ENCODE peak calls at places on chromosome 7, in seven cellular contexts. J, V, Y, N, S, K and Q are unnamed samples.

GRCh38 chr7:105521027-105521730 is 892 bp downstream of the PUS7 start:
- DNase-seq in J (no peak), V (peak), Y (peak), N (peak), S (peak), K (no peak), Q (no peak)

GRCh38 chr7:149474309-149475120 is 13.7 kb upstream of the ZNF777 start:
- DNase-seq in J (no peak), V (no peak), Y (no peak), N (no peak), S (no peak), K (no peak), Q (no peak)

GRCh38 chr7:156386097-156386496 is 254.5 kb upstream of the RNF32 start:
- DNase-seq in J (no peak), V (no peak), Y (no peak), N (no peak), S (no peak), K (no peak), Q (no peak)

GRCh38 chr7:77753173-77753572 is 45.1 kb downstream of the TMEM60 start:
- DNase-seq in J (no peak), V (no peak), Y (no peak), N (no peak), S (no peak), K (no peak), Q (no peak)

GRCh38 chr7:30771859-30772429 is 727 bp downstream of the MINDY4 start:
- DNase-seq in J (no peak), V (no peak), Y (no peak), N (no peak), S (no peak), K (no peak), Q (no peak)

GRCh38 chr7:117127585-117128168 is 174.4 kb downstream of the ST7 start:
- DNase-seq in J (peak), V (peak), Y (peak), N (peak), S (peak), K (no peak), Q (no peak)

GRCh38 chr7:27163776-27164380 is 1.5 kb downstream of the HOXA9 start:
- DNase-seq in J (no peak), V (no peak), Y (no peak), N (no peak), S (no peak), K (no peak), Q (no peak)

GRCh38 chr7:112550468-112551060 is 69.8 kb downstream of the LSMEM1 start:
- DNase-seq in J (peak), V (peak), Y (peak), N (peak), S (no peak), K (no peak), Q (peak)

GRCh38 chr7:22052221-22052639 is 106.5 kb upstream of the CDCA7L start:
- DNase-seq in J (no peak), V (no peak), Y (no peak), N (no peak), S (no peak), K (no peak), Q (no peak)

GRCh38 chr7:41162612-41163011 is 540.3 kb downstream of the INHBA start:
- DNase-seq in J (no peak), V (peak), Y (peak), N (no peak), S (no peak), K (no peak), Q (no peak)

GRCh38 chr7:142557971-142558582 is 191.2 kb upstream of the PRSS1 start:
- DNase-seq in J (peak), V (peak), Y (peak), N (no peak), S (no peak), K (no peak), Q (no peak)

GRCh38 chr7:157712666-157713235 is 375.9 kb downstream of the DNAJB6 start:
- DNase-seq in J (no peak), V (no peak), Y (no peak), N (no peak), S (no peak), K (no peak), Q (no peak)

GRCh38 chr7:20219446-20220292 is 2.5 kb upstream of the MACC1 start:
- DNase-seq in J (no peak), V (peak), Y (peak), N (peak), S (peak), K (peak), Q (peak)

GRCh38 chr7:37248396-37248836 is 200.2 kb downstream of the ELMO1 start:
- DNase-seq in J (no peak), V (no peak), Y (no peak), N (no peak), S (no peak), K (no peak), Q (no peak)

GRCh38 chr7:17501461-17502208 is 203.2 kb downstream of the AHR start:
- DNase-seq in J (no peak), V (peak), Y (peak), N (no peak), S (no peak), K (no peak), Q (no peak)

GRCh38 chr7:35254496-35255416 is 856 bp upstream of the TBX20 start:
- DNase-seq in J (no peak), V (no peak), Y (no peak), N (no peak), S (peak), K (no peak), Q (no peak)

GRCh38 chr7:152674860-152675760 is 831 bp downstream of the XRCC2 start:
- DNase-seq in J (no peak), V (peak), Y (peak), N (no peak), S (no peak), K (no peak), Q (no peak)

GRCh38 chr7:44286182-44286617 is 39.2 kb downstream of the CAMK2B start:
- DNase-seq in J (no peak), V (no peak), Y (no peak), N (no peak), S (peak), K (no peak), Q (no peak)

GRCh38 chr7:16747095-16747494 is 6.5 kb upstream of the TSPAN13 start:
- DNase-seq in J (no peak), V (no peak), Y (peak), N (peak), S (peak), K (no peak), Q (no peak)

GRCh38 chr7:142535123-142535779 is 214.0 kb upstream of the PRSS1 start:
- DNase-seq in J (peak), V (peak), Y (peak), N (no peak), S (no peak), K (no peak), Q (no peak)

GRCh38 chr7:12490105-12490688 is 80.3 kb upstream of the SCIN start:
- DNase-seq in J (peak), V (peak), Y (peak), N (no peak), S (no peak), K (no peak), Q (no peak)

GRCh38 chr7:133436014-133436428 is 183.1 kb downstream of the EXOC4 start:
- DNase-seq in J (no peak), V (peak), Y (peak), N (no peak), S (peak), K (no peak), Q (peak)

GRCh38 chr7:76397409-76398183 is 11.9 kb downstream of the SSC4D start:
- DNase-seq in J (no peak), V (peak), Y (peak), N (peak), S (peak), K (peak), Q (no peak)

GRCh38 chr7:73879977-73880681 is 19.2 kb downstream of the TMEM270 start:
- DNase-seq in J (no peak), V (peak), Y (peak), N (no peak), S (peak), K (no peak), Q (no peak)

GRCh38 chr7:144384555-144385245 is 18.8 kb downstream of the NOBOX start:
- DNase-seq in J (peak), V (no peak), Y (peak), N (no peak), S (no peak), K (no peak), Q (no peak)

GRCh38 chr7:6640246-6640721 is 3.2 kb downstream of the ZNF316 start:
- DNase-seq in J (no peak), V (peak), Y (peak), N (peak), S (peak), K (no peak), Q (no peak)

GRCh38 chr7:19203686-19204085 is 58.5 kb upstream of the FERD3L start:
- DNase-seq in J (no peak), V (peak), Y (no peak), N (no peak), S (no peak), K (no peak), Q (no peak)

GRCh38 chr7:4880218-4880617 is 3.3 kb downstream of the RADIL start:
- DNase-seq in J (no peak), V (no peak), Y (no peak), N (no peak), S (no peak), K (no peak), Q (no peak)

GRCh38 chr7:44801890-44802289 is 5.4 kb downstream of the PPIA start:
- DNase-seq in J (no peak), V (peak), Y (peak), N (no peak), S (no peak), K (no peak), Q (no peak)

GRCh38 chr7:38699481-38699880 is 68.3 kb upstream of the AMPH start:
- DNase-seq in J (no peak), V (peak), Y (peak), N (no peak), S (no peak), K (no peak), Q (peak)

GRCh38 chr7:107210400-107210799 is 41.6 kb downstream of the HBP1 start:
- DNase-seq in J (no peak), V (no peak), Y (no peak), N (no peak), S (no peak), K (no peak), Q (no peak)

GRCh38 chr7:106514887-106515286 is 146.1 kb downstream of the CCDC71L start:
- DNase-seq in J (no peak), V (no peak), Y (peak), N (no peak), S (no peak), K (no peak), Q (no peak)

GRCh38 chr7:100676501-100677306 is 3.2 kb downstream of the GNB2 start:
- DNase-seq in J (no peak), V (no peak), Y (no peak), N (no peak), S (no peak), K (no peak), Q (no peak)
- H3K4me3 ChIP-seq in J (no peak), V (peak), Y (peak), N (peak), S (peak), K (peak), Q (peak)

DNA sequence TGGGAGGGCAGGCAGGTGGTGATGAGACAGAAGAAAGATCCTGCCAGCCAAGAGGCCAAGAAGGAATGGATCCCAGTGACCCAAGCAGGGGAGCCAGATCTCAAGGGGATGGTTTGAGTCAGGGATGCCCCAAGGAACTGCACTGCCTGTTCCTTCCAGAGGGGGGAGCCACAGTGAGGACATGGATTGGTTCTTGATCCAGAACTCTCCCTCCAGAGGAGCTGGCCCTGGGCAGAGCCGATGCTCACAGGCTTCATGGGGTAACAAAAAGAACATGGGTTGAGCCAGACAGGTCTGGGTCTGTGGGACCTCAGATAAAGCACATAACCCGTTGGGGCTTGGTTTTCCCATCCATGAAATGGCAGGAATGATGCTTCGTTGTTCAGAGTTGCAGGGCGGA is 4.6 kb upstream of the DENND2A start:
- DNase-seq in J (no peak), V (no peak), Y (no peak), N (no peak), S (no peak), K (no peak), Q (no peak)
- TF ChIP-seq CTCF in J (peak), V (peak), Y (peak), N (peak), S (peak), K (no peak), Q (peak)

DNA sequence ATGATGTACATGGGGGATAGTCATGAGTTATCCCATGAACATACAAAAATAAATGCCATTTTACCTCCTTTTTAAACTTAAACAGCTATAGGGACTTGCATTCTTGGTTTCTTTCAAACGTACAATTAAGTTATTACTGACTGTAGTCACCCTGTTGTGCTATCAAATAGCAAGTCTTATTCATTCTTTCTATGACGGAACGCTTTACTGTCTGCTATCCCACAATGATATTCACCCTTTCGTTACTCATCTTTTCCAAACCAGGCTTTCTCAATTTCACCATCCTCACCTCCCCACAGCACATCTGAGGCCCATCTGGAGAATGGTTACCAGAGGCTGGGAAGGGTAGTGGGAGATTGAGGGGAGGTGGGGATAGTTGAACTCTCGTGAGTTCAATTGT is 218.8 kb downstream of the PHF14 start:
- DNase-seq in J (no peak), V (peak), Y (peak), N (no peak), S (no peak), K (no peak), Q (peak)
- H3K4me3 ChIP-seq in J (no peak), V (no peak), Y (peak), N (peak), S (peak), K (peak), Q (peak)

GRCh38 chr7:94295805-94296204 is 98.9 kb upstream of the COL1A2 start:
- DNase-seq in J (no peak), V (peak), Y (peak), N (peak), S (no peak), K (no peak), Q (peak)
- TF ChIP-seq CTCF in J (peak), V (peak), Y (peak), N (peak), S (peak), K (peak), Q (peak)

DNA sequence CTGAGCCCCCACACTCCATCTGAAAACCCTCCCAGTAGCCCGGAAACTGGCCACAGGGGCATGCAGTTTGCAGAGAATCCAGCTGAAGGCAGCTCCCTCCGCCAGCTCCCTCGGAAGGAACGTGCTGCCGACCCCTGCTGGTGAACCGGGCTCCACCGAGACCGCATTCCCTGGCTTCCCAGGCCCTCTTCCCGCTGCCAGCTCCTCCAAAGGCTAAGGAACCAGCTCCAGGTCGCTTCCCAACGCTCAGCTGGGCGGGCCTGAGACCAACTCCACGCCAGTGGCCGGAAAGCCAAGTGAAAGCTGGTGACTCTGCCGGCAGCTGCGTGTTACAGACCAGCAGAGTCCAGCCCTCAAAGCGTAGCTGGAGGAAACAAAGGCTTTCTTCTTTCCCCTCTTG is 35.8 kb downstream of the GPER1 start:
- DNase-seq in J (no peak), V (peak), Y (peak), N (peak), S (peak), K (no peak), Q (peak)
- H3K4me3 ChIP-seq in J (no peak), V (no peak), Y (peak), N (no peak), S (no peak), K (peak), Q (peak)